ENCODE peak calls at places on chromosome 18, in seven cellular contexts. A is psoas muscle; J is tibial artery; U is NT2/D1; H is adrenal gland; O is CD4-positive, CD25-positive, alpha-beta regulatory T cell; P is K562. Y is an unnamed sample.

GRCh38 chr18:44687421-44687820 is 6.7 kb downstream of the SETBP1 start:
- DNase-seq in A (no peak), J (no peak), U (no peak), H (no peak), O (no peak), P (no peak), Y (no peak)

GRCh38 chr18:44051088-44051487 is 629.6 kb upstream of the SETBP1 start:
- DNase-seq in A (no peak), J (no peak), U (peak; percentile 11), H (no peak), O (no peak), P (no peak), Y (no peak)

GRCh38 chr18:68172842-68173549 is 541.9 kb downstream of the TMX3 start:
- DNase-seq in A (no peak), J (no peak), U (peak; percentile 15), H (no peak), O (no peak), P (no peak), Y (no peak)

GRCh38 chr18:9751371-9752031 is 43.4 kb downstream of the RAB31 start:
- DNase-seq in A (no peak), J (no peak), U (no peak), H (no peak), O (no peak), P (no peak), Y (no peak)

GRCh38 chr18:59233017-59233410 is 13.1 kb downstream of the GRP start:
- DNase-seq in A (no peak), J (no peak), U (no peak), H (no peak), O (no peak), P (no peak), Y (no peak)

GRCh38 chr18:77000527-77000926 is 132.1 kb downstream of the MBP start:
- DNase-seq in A (peak; percentile 58), J (no peak), U (no peak), H (peak; percentile 47), O (peak; percentile 52), P (peak; percentile 57), Y (peak; percentile 74)

GRCh38 chr18:67672142-67672541 is 155.6 kb upstream of the DSEL start:
- DNase-seq in A (no peak), J (no peak), U (no peak), H (no peak), O (no peak), P (no peak), Y (no peak)

GRCh38 chr18:26621161-26622026 is 73.0 kb upstream of the KCTD1 start:
- DNase-seq in A (peak; percentile 29), J (peak; percentile 43), U (no peak), H (peak; percentile 42), O (no peak), P (peak; percentile 52), Y (peak; percentile 73)

GRCh38 chr18:35458271-35458670 is 39.5 kb downstream of the INO80C start:
- DNase-seq in A (no peak), J (no peak), U (no peak), H (no peak), O (no peak), P (no peak), Y (no peak)

GRCh38 chr18:7898181-7898580 is 331.1 kb downstream of the PTPRM start:
- DNase-seq in A (no peak), J (no peak), U (no peak), H (no peak), O (no peak), P (no peak), Y (no peak)

GRCh38 chr18:7897119-7897518 is 330.0 kb downstream of the PTPRM start:
- DNase-seq in A (no peak), J (peak; percentile 37), U (no peak), H (no peak), O (no peak), P (no peak), Y (no peak)

GRCh38 chr18:7896164-7896563 is 329.0 kb downstream of the PTPRM start:
- DNase-seq in A (no peak), J (no peak), U (no peak), H (no peak), O (no peak), P (no peak), Y (no peak)

GRCh38 chr18:7901657-7902056 is 334.5 kb downstream of the PTPRM start:
- DNase-seq in A (no peak), J (no peak), U (no peak), H (no peak), O (no peak), P (no peak), Y (no peak)

GRCh38 chr18:7899078-7899477 is 332.0 kb downstream of the PTPRM start:
- DNase-seq in A (no peak), J (no peak), U (no peak), H (no peak), O (no peak), P (no peak), Y (no peak)
- H3K4me1 ChIP-seq in A (peaks cover 45% of the 10 kb centered on the region), J (peaks cover 59% of the 10 kb centered on the region), U (no peaks in the 10 kb centered on the region), H (no peaks in the 10 kb centered on the region), O (no peaks in the 10 kb centered on the region), P (no peaks in the 10 kb centered on the region), Y (peaks cover 16% of the 10 kb centered on the region)

DNA sequence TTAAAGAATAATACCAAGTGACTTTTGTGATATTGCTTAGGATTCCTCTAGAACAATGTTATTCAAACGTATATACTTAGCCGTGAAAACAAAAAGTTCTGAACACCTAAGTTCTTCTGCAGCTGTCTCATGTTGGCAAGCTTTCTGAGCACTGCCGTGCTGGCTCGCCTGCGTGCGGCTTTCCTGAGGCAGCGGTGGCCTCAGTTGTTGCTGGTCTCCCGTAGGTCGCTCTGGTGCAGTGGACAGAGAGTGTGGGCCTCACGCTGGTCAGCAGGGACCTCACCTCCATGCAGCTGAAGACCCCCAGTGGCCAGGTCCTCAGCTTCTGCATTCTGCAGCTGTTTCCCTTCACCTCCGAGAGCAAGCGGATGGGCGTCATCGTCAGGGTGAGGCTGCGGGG is 66.8 kb upstream of the NFATC1 start:
- DNase-seq in A (no peak), J (no peak), U (no peak), H (no peak), O (no peak), P (no peak), Y (no peak)
- H3K4me3 ChIP-seq in A (no peak overlapping the region), J (no peak overlapping the region), U (no peak overlapping the region), H (no peak overlapping the region), O (no peak overlapping the region), P (no peak overlapping the region), Y (no peak overlapping the region)

GRCh38 chr18:55323051-55323994 is 264.7 kb downstream of the TCF4 start:
- DNase-seq in A (no peak), J (no peak), U (no peak), H (no peak), O (no peak), P (no peak), Y (no peak)

GRCh38 chr18:55324166-55324565 is 263.8 kb downstream of the TCF4 start:
- DNase-seq in A (no peak), J (no peak), U (no peak), H (no peak), O (no peak), P (no peak), Y (no peak)

GRCh38 chr18:55328301-55328700 is 259.7 kb downstream of the TCF4 start:
- DNase-seq in A (no peak), J (no peak), U (no peak), H (no peak), O (no peak), P (no peak), Y (no peak)

GRCh38 chr18:55327454-55327853 is 260.5 kb downstream of the TCF4 start:
- DNase-seq in A (no peak), J (no peak), U (no peak), H (no peak), O (no peak), P (no peak), Y (no peak)

DNA sequence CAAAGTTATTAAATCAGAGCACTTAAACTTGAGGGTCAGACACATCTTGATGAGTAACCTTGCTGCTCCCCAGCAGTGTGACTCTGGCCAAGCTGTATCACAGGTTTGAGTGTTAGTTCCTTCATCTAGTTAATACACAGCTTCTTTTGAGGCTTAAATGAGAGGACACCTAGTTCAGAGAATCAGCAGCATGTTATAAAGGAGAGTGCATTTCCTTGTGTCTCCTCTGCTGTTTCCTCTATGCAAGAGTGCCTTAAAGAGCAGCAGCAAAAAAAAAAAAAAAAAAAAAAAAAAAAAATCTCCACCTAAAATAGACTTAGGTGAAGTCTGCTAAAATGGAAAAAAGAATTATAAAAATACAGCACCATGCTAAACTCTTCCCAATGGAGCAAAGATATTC is 261.9 kb downstream of the TCF4 start:
- DNase-seq in A (no peak), J (no peak), U (no peak), H (no peak), O (no peak), P (no peak), Y (no peak)
- H3K4me1 ChIP-seq in A (peaks cover 47% of the 10 kb centered on the region), J (peaks cover 40% of the 10 kb centered on the region), U (no peaks in the 10 kb centered on the region), H (peaks cover 36% of the 10 kb centered on the region), O (peaks cover 4% of the 10 kb centered on the region), P (no peaks in the 10 kb centered on the region), Y (peaks cover 32% of the 10 kb centered on the region)

GRCh38 chr18:31185551-31185950 is 22.9 kb upstream of the DSC1 start:
- DNase-seq in A (no peak), J (no peak), U (no peak), H (no peak), O (no peak), P (no peak), Y (no peak)

DNA sequence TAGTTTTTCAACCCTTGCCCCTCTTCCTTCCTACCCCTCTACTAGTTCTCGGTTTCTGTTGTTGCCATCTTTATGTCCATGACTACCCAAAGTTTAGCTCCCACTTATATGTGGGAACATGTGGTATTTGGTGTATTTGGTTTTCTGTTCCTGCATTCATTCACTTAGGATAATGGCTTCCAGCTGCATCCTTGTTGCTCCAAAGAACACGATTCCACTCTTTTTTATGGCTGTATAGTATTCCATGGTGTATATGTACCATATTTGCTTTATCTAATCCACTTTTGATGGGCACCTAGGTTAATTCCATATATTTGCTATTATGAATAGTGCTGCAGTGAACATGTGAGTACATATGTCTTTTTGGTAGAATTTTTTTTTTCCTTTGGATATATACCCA is 20.6 kb upstream of the DSC1 start:
- DNase-seq in A (no peak), J (no peak), U (no peak), H (no peak), O (no peak), P (no peak), Y (no peak)
- H3K4me3 ChIP-seq in A (no peak overlapping the region), J (no peak overlapping the region), U (no peak overlapping the region), H (no peak overlapping the region), O (no peak overlapping the region), P (no peak overlapping the region), Y (no peak overlapping the region)

DNA sequence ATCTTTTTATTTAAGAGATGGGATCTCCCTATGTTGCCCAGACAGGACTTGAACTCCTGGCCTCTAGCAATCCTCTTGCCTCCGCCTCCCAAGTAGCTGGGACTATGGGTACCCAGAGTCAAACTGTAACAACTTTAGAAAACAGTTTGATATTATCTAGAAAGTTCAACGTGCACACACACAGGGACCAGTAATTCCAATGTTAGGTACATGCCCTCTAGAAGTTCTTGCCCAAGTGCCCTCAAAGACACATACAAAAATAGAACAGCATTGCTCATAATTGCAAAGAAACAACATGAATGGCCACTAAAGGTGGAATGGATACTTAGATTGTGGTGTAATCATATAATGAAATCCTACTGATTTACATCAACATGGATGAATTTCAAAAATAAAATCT is 12.6 kb upstream of the LPIN2 start:
- DNase-seq in A (no peak), J (no peak), U (no peak), H (no peak), O (no peak), P (no peak), Y (no peak)
- H3K4me1 ChIP-seq in A (no peaks in the 10 kb centered on the region), J (peaks cover 15% of the 10 kb centered on the region), U (peaks cover 3% of the 10 kb centered on the region), H (peaks cover 5% of the 10 kb centered on the region), O (no peaks in the 10 kb centered on the region), P (peaks cover 14% of the 10 kb centered on the region), Y (peaks cover 10% of the 10 kb centered on the region)

GRCh38 chr18:56377161-56377560 is 261.2 kb downstream of the TXNL1 start:
- DNase-seq in A (no peak), J (no peak), U (no peak), H (no peak), O (no peak), P (no peak), Y (no peak)
- H3K4me3 ChIP-seq in A (no peak overlapping the region), J (no peak overlapping the region), U (no peak overlapping the region), H (no peak overlapping the region), O (no peak overlapping the region), P (no peak overlapping the region), Y (no peak overlapping the region)